ENCODE peak calls at places on chromosomes 11 and 22, in six cellular contexts. One of them, this sample, is unnamed.

GRCh38 chr11:79083346-79083745 is 357.5 kb downstream of the TENM4 start:
- DNase-seq in stimulated activated CD4-positive, alpha-beta T cell treated with anti-CD3 and anti-CD28 coated beads, Interleukin-1b, Interleukin-23, amount 100 ng/mL, for 24 hours: no peak
- DNase-seq in amniotic stem cell: no peak
- DNase-seq in memory B cell: no peak
- DNase-seq in RCC 7860: no peak
- DNase-seq in H54: no peak
- DNase-seq in this sample: no peak

GRCh38 chr22:27100789-27101188 is 443.4 kb downstream of the MIAT start:
- DNase-seq in stimulated activated CD4-positive, alpha-beta T cell treated with anti-CD3 and anti-CD28 coated beads, Interleukin-1b, Interleukin-23, amount 100 ng/mL, for 24 hours: no peak
- DNase-seq in amniotic stem cell: no peak
- DNase-seq in memory B cell: no peak
- DNase-seq in RCC 7860: peak; percentile 93
- DNase-seq in H54: no peak
- DNase-seq in this sample: no peak

GRCh38 chr11:1111545-1112212 is 37.0 kb downstream of the MUC2 start:
- DNase-seq in stimulated activated CD4-positive, alpha-beta T cell treated with anti-CD3 and anti-CD28 coated beads, Interleukin-1b, Interleukin-23, amount 100 ng/mL, for 24 hours: no peak
- DNase-seq in amniotic stem cell: no peak
- DNase-seq in memory B cell: no peak
- DNase-seq in RCC 7860: no peak
- DNase-seq in H54: no peak
- DNase-seq in this sample: no peak

GRCh38 chr11:2761131-2762030 is 61.6 kb upstream of the KCNQ1OT1 start:
- DNase-seq in stimulated activated CD4-positive, alpha-beta T cell treated with anti-CD3 and anti-CD28 coated beads, Interleukin-1b, Interleukin-23, amount 100 ng/mL, for 24 hours: no peak
- DNase-seq in amniotic stem cell: no peak
- DNase-seq in memory B cell: peak; percentile 3
- DNase-seq in RCC 7860: no peak
- DNase-seq in H54: no peak
- DNase-seq in this sample: no peak

GRCh38 chr22:45552017-45552411 is 49.3 kb downstream of the FBLN1 start:
- DNase-seq in stimulated activated CD4-positive, alpha-beta T cell treated with anti-CD3 and anti-CD28 coated beads, Interleukin-1b, Interleukin-23, amount 100 ng/mL, for 24 hours: no peak
- DNase-seq in amniotic stem cell: no peak
- DNase-seq in memory B cell: no peak
- DNase-seq in RCC 7860: no peak
- DNase-seq in H54: no peak
- DNase-seq in this sample: no peak

GRCh38 chr11:111635706-111636045 is 33.4 kb downstream of the SIK2 start:
- DNase-seq in stimulated activated CD4-positive, alpha-beta T cell treated with anti-CD3 and anti-CD28 coated beads, Interleukin-1b, Interleukin-23, amount 100 ng/mL, for 24 hours: no peak
- DNase-seq in amniotic stem cell: no peak
- DNase-seq in memory B cell: no peak
- DNase-seq in RCC 7860: no peak
- DNase-seq in H54: no peak
- DNase-seq in this sample: no peak

GRCh38 chr22:35099883-35100282 is 33.9 kb downstream of the ISX start:
- DNase-seq in stimulated activated CD4-positive, alpha-beta T cell treated with anti-CD3 and anti-CD28 coated beads, Interleukin-1b, Interleukin-23, amount 100 ng/mL, for 24 hours: no peak
- DNase-seq in amniotic stem cell: no peak
- DNase-seq in memory B cell: no peak
- DNase-seq in RCC 7860: no peak
- DNase-seq in H54: no peak
- DNase-seq in this sample: no peak

GRCh38 chr11:130798280-130798679 is 118.0 kb downstream of the SNX19 start:
- DNase-seq in stimulated activated CD4-positive, alpha-beta T cell treated with anti-CD3 and anti-CD28 coated beads, Interleukin-1b, Interleukin-23, amount 100 ng/mL, for 24 hours: no peak
- DNase-seq in amniotic stem cell: peak; percentile 69
- DNase-seq in memory B cell: no peak
- DNase-seq in RCC 7860: peak; percentile 98
- DNase-seq in H54: no peak
- DNase-seq in this sample: peak; percentile 57

GRCh38 chr11:11309906-11310305 is 43.1 kb downstream of the CSNK2A3 start:
- DNase-seq in stimulated activated CD4-positive, alpha-beta T cell treated with anti-CD3 and anti-CD28 coated beads, Interleukin-1b, Interleukin-23, amount 100 ng/mL, for 24 hours: no peak
- DNase-seq in amniotic stem cell: no peak
- DNase-seq in memory B cell: no peak
- DNase-seq in RCC 7860: no peak
- DNase-seq in H54: no peak
- DNase-seq in this sample: no peak

GRCh38 chr22:38071421-38072321 is 12.3 kb downstream of the SLC16A8 start:
- DNase-seq in stimulated activated CD4-positive, alpha-beta T cell treated with anti-CD3 and anti-CD28 coated beads, Interleukin-1b, Interleukin-23, amount 100 ng/mL, for 24 hours: no peak
- DNase-seq in amniotic stem cell: no peak
- DNase-seq in memory B cell: no peak
- DNase-seq in RCC 7860: no peak
- DNase-seq in H54: no peak
- DNase-seq in this sample: no peak

GRCh38 chr11:94089356-94089755 is 39.3 kb upstream of the PANX1 start:
- DNase-seq in stimulated activated CD4-positive, alpha-beta T cell treated with anti-CD3 and anti-CD28 coated beads, Interleukin-1b, Interleukin-23, amount 100 ng/mL, for 24 hours: no peak
- DNase-seq in amniotic stem cell: no peak
- DNase-seq in memory B cell: no peak
- DNase-seq in RCC 7860: no peak
- DNase-seq in H54: no peak
- DNase-seq in this sample: no peak

GRCh38 chr11:124793466-124794278 is 6.5 kb downstream of the MSANTD2 start:
- DNase-seq in stimulated activated CD4-positive, alpha-beta T cell treated with anti-CD3 and anti-CD28 coated beads, Interleukin-1b, Interleukin-23, amount 100 ng/mL, for 24 hours: no peak
- DNase-seq in amniotic stem cell: no peak
- DNase-seq in memory B cell: no peak
- DNase-seq in RCC 7860: peak; percentile 18
- DNase-seq in H54: no peak
- DNase-seq in this sample: no peak

GRCh38 chr11:22730319-22730718 is 63.9 kb downstream of the GAS2 start:
- DNase-seq in stimulated activated CD4-positive, alpha-beta T cell treated with anti-CD3 and anti-CD28 coated beads, Interleukin-1b, Interleukin-23, amount 100 ng/mL, for 24 hours: no peak
- DNase-seq in amniotic stem cell: no peak
- DNase-seq in memory B cell: no peak
- DNase-seq in RCC 7860: no peak
- DNase-seq in H54: no peak
- DNase-seq in this sample: no peak

GRCh38 chr11:91041626-91042025 is 818.8 kb upstream of the CHORDC1 start:
- DNase-seq in stimulated activated CD4-positive, alpha-beta T cell treated with anti-CD3 and anti-CD28 coated beads, Interleukin-1b, Interleukin-23, amount 100 ng/mL, for 24 hours: no peak
- DNase-seq in amniotic stem cell: no peak
- DNase-seq in memory B cell: no peak
- DNase-seq in RCC 7860: no peak
- DNase-seq in H54: no peak
- DNase-seq in this sample: no peak

GRCh38 chr11:122697636-122698167 is 42.2 kb downstream of the UBASH3B start:
- DNase-seq in stimulated activated CD4-positive, alpha-beta T cell treated with anti-CD3 and anti-CD28 coated beads, Interleukin-1b, Interleukin-23, amount 100 ng/mL, for 24 hours: no peak
- DNase-seq in amniotic stem cell: no peak
- DNase-seq in memory B cell: peak; percentile 20
- DNase-seq in RCC 7860: peak; percentile 74
- DNase-seq in H54: no peak
- DNase-seq in this sample: no peak

GRCh38 chr11:45145421-45146071 is 893 bp upstream of the PRDM11 start:
- DNase-seq in stimulated activated CD4-positive, alpha-beta T cell treated with anti-CD3 and anti-CD28 coated beads, Interleukin-1b, Interleukin-23, amount 100 ng/mL, for 24 hours: no peak
- DNase-seq in amniotic stem cell: no peak
- DNase-seq in memory B cell: peak; percentile 10
- DNase-seq in RCC 7860: no peak
- DNase-seq in H54: no peak
- DNase-seq in this sample: no peak

GRCh38 chr11:127470485-127470884 is 469.9 kb upstream of the KIRREL3 start:
- DNase-seq in stimulated activated CD4-positive, alpha-beta T cell treated with anti-CD3 and anti-CD28 coated beads, Interleukin-1b, Interleukin-23, amount 100 ng/mL, for 24 hours: no peak
- DNase-seq in amniotic stem cell: no peak
- DNase-seq in memory B cell: no peak
- DNase-seq in RCC 7860: no peak
- DNase-seq in H54: peak; percentile 1
- DNase-seq in this sample: no peak

GRCh38 chr11:124867700-124868099 is 2.5 kb downstream of the ROBO3 start:
- DNase-seq in stimulated activated CD4-positive, alpha-beta T cell treated with anti-CD3 and anti-CD28 coated beads, Interleukin-1b, Interleukin-23, amount 100 ng/mL, for 24 hours: no peak
- DNase-seq in amniotic stem cell: no peak
- DNase-seq in memory B cell: no peak
- DNase-seq in RCC 7860: no peak
- DNase-seq in H54: no peak
- DNase-seq in this sample: no peak

GRCh38 chr11:117851852-117852251 is 24.6 kb downstream of the FXYD6 start:
- DNase-seq in stimulated activated CD4-positive, alpha-beta T cell treated with anti-CD3 and anti-CD28 coated beads, Interleukin-1b, Interleukin-23, amount 100 ng/mL, for 24 hours: no peak
- DNase-seq in amniotic stem cell: no peak
- DNase-seq in memory B cell: no peak
- DNase-seq in RCC 7860: no peak
- DNase-seq in H54: no peak
- DNase-seq in this sample: no peak

GRCh38 chr22:30027169-30027568 is 53.1 kb upstream of the HORMAD2 start:
- DNase-seq in stimulated activated CD4-positive, alpha-beta T cell treated with anti-CD3 and anti-CD28 coated beads, Interleukin-1b, Interleukin-23, amount 100 ng/mL, for 24 hours: no peak
- DNase-seq in amniotic stem cell: no peak
- DNase-seq in memory B cell: no peak
- DNase-seq in RCC 7860: no peak
- DNase-seq in H54: no peak
- DNase-seq in this sample: no peak

GRCh38 chr11:13480198-13480597 is 15.6 kb downstream of the PTH start:
- DNase-seq in stimulated activated CD4-positive, alpha-beta T cell treated with anti-CD3 and anti-CD28 coated beads, Interleukin-1b, Interleukin-23, amount 100 ng/mL, for 24 hours: no peak
- DNase-seq in amniotic stem cell: no peak
- DNase-seq in memory B cell: no peak
- DNase-seq in RCC 7860: no peak
- DNase-seq in H54: no peak
- DNase-seq in this sample: no peak

GRCh38 chr11:1728931-1729691 is 21.3 kb downstream of the IFITM10 start:
- DNase-seq in stimulated activated CD4-positive, alpha-beta T cell treated with anti-CD3 and anti-CD28 coated beads, Interleukin-1b, Interleukin-23, amount 100 ng/mL, for 24 hours: no peak
- DNase-seq in amniotic stem cell: no peak
- DNase-seq in memory B cell: no peak
- DNase-seq in RCC 7860: no peak
- DNase-seq in H54: no peak
- DNase-seq in this sample: no peak

GRCh38 chr11:20353829-20354434 is 9.6 kb upstream of the HTATIP2 start:
- DNase-seq in stimulated activated CD4-positive, alpha-beta T cell treated with anti-CD3 and anti-CD28 coated beads, Interleukin-1b, Interleukin-23, amount 100 ng/mL, for 24 hours: no peak
- DNase-seq in amniotic stem cell: no peak
- DNase-seq in memory B cell: no peak
- DNase-seq in RCC 7860: no peak
- DNase-seq in H54: no peak
- DNase-seq in this sample: peak; percentile 4

GRCh38 chr11:121282376-121282775 is 10.2 kb upstream of the SC5D start:
- DNase-seq in stimulated activated CD4-positive, alpha-beta T cell treated with anti-CD3 and anti-CD28 coated beads, Interleukin-1b, Interleukin-23, amount 100 ng/mL, for 24 hours: no peak
- DNase-seq in amniotic stem cell: no peak
- DNase-seq in memory B cell: no peak
- DNase-seq in RCC 7860: no peak
- DNase-seq in H54: no peak
- DNase-seq in this sample: no peak

GRCh38 chr11:124717786-124718634 is 21.7 kb upstream of the NRGN start:
- DNase-seq in stimulated activated CD4-positive, alpha-beta T cell treated with anti-CD3 and anti-CD28 coated beads, Interleukin-1b, Interleukin-23, amount 100 ng/mL, for 24 hours: no peak
- DNase-seq in amniotic stem cell: no peak
- DNase-seq in memory B cell: no peak
- DNase-seq in RCC 7860: no peak
- DNase-seq in H54: peak; percentile 15
- DNase-seq in this sample: peak; percentile 6

GRCh38 chr11:1826552-1827094 is 8.2 kb upstream of the SYT8 start:
- DNase-seq in stimulated activated CD4-positive, alpha-beta T cell treated with anti-CD3 and anti-CD28 coated beads, Interleukin-1b, Interleukin-23, amount 100 ng/mL, for 24 hours: no peak
- DNase-seq in amniotic stem cell: no peak
- DNase-seq in memory B cell: no peak
- DNase-seq in RCC 7860: peak; percentile 38
- DNase-seq in H54: peak; percentile 94
- DNase-seq in this sample: no peak

GRCh38 chr11:62713343-62713742 is 5.9 kb downstream of the GNG3 start:
- DNase-seq in stimulated activated CD4-positive, alpha-beta T cell treated with anti-CD3 and anti-CD28 coated beads, Interleukin-1b, Interleukin-23, amount 100 ng/mL, for 24 hours: no peak
- DNase-seq in amniotic stem cell: no peak
- DNase-seq in memory B cell: no peak
- DNase-seq in RCC 7860: peak; percentile 10
- DNase-seq in H54: no peak
- DNase-seq in this sample: no peak

GRCh38 chr22:43826142-43827093 is 14.3 kb upstream of the EFCAB6 start:
- DNase-seq in stimulated activated CD4-positive, alpha-beta T cell treated with anti-CD3 and anti-CD28 coated beads, Interleukin-1b, Interleukin-23, amount 100 ng/mL, for 24 hours: no peak
- DNase-seq in amniotic stem cell: peak; percentile 15
- DNase-seq in memory B cell: no peak
- DNase-seq in RCC 7860: peak; percentile 64
- DNase-seq in H54: peak; percentile 67
- DNase-seq in this sample: no peak

GRCh38 chr11:60910711-60911366 is 3.1 kb upstream of the TMEM109 start:
- DNase-seq in stimulated activated CD4-positive, alpha-beta T cell treated with anti-CD3 and anti-CD28 coated beads, Interleukin-1b, Interleukin-23, amount 100 ng/mL, for 24 hours: no peak
- DNase-seq in amniotic stem cell: no peak
- DNase-seq in memory B cell: no peak
- DNase-seq in RCC 7860: no peak
- DNase-seq in H54: no peak
- DNase-seq in this sample: no peak

GRCh38 chr11:90197377-90197776 is 25.5 kb downstream of the CHORDC1 start:
- DNase-seq in stimulated activated CD4-positive, alpha-beta T cell treated with anti-CD3 and anti-CD28 coated beads, Interleukin-1b, Interleukin-23, amount 100 ng/mL, for 24 hours: no peak
- DNase-seq in amniotic stem cell: no peak
- DNase-seq in memory B cell: no peak
- DNase-seq in RCC 7860: no peak
- DNase-seq in H54: no peak
- DNase-seq in this sample: no peak

GRCh38 chr22:25402501-25403283 is 161.8 kb upstream of the GRK3 start:
- DNase-seq in stimulated activated CD4-positive, alpha-beta T cell treated with anti-CD3 and anti-CD28 coated beads, Interleukin-1b, Interleukin-23, amount 100 ng/mL, for 24 hours: no peak
- DNase-seq in amniotic stem cell: no peak
- DNase-seq in memory B cell: no peak
- DNase-seq in RCC 7860: no peak
- DNase-seq in H54: peak; percentile 40
- DNase-seq in this sample: no peak

GRCh38 chr11:1078191-1078601 is 3.5 kb downstream of the MUC2 start:
- DNase-seq in stimulated activated CD4-positive, alpha-beta T cell treated with anti-CD3 and anti-CD28 coated beads, Interleukin-1b, Interleukin-23, amount 100 ng/mL, for 24 hours: no peak
- DNase-seq in amniotic stem cell: no peak
- DNase-seq in memory B cell: no peak
- DNase-seq in RCC 7860: no peak
- DNase-seq in H54: no peak
- DNase-seq in this sample: no peak

GRCh38 chr11:72534859-72535547 is 100.7 kb upstream of the CLPB start:
- DNase-seq in stimulated activated CD4-positive, alpha-beta T cell treated with anti-CD3 and anti-CD28 coated beads, Interleukin-1b, Interleukin-23, amount 100 ng/mL, for 24 hours: no peak
- DNase-seq in amniotic stem cell: no peak
- DNase-seq in memory B cell: no peak
- DNase-seq in RCC 7860: no peak
- DNase-seq in H54: peak; percentile 47
- DNase-seq in this sample: no peak

GRCh38 chr11:133918606-133919260 is 38.0 kb downstream of the IGSF9B start:
- DNase-seq in stimulated activated CD4-positive, alpha-beta T cell treated with anti-CD3 and anti-CD28 coated beads, Interleukin-1b, Interleukin-23, amount 100 ng/mL, for 24 hours: no peak
- DNase-seq in amniotic stem cell: no peak
- DNase-seq in memory B cell: no peak
- DNase-seq in RCC 7860: no peak
- DNase-seq in H54: no peak
- DNase-seq in this sample: no peak

GRCh38 chr11:38176812-38177322 is 1578.8 kb upstream of the RAG2 start:
- DNase-seq in stimulated activated CD4-positive, alpha-beta T cell treated with anti-CD3 and anti-CD28 coated beads, Interleukin-1b, Interleukin-23, amount 100 ng/mL, for 24 hours: no peak
- DNase-seq in amniotic stem cell: no peak
- DNase-seq in memory B cell: no peak
- DNase-seq in RCC 7860: no peak
- DNase-seq in H54: no peak
- DNase-seq in this sample: no peak

GRCh38 chr11:130145975-130146776 is 13.4 kb upstream of the ST14 start:
- DNase-seq in stimulated activated CD4-positive, alpha-beta T cell treated with anti-CD3 and anti-CD28 coated beads, Interleukin-1b, Interleukin-23, amount 100 ng/mL, for 24 hours: no peak
- DNase-seq in amniotic stem cell: no peak
- DNase-seq in memory B cell: no peak
- DNase-seq in RCC 7860: peak; percentile 9
- DNase-seq in H54: no peak
- DNase-seq in this sample: no peak

GRCh38 chr11:19968860-19969259 is 191.4 kb downstream of the DBX1 start:
- DNase-seq in stimulated activated CD4-positive, alpha-beta T cell treated with anti-CD3 and anti-CD28 coated beads, Interleukin-1b, Interleukin-23, amount 100 ng/mL, for 24 hours: no peak
- DNase-seq in amniotic stem cell: no peak
- DNase-seq in memory B cell: no peak
- DNase-seq in RCC 7860: no peak
- DNase-seq in H54: no peak
- DNase-seq in this sample: no peak

GRCh38 chr11:73087730-73088129 is 54.4 kb downstream of the FCHSD2 start:
- DNase-seq in stimulated activated CD4-positive, alpha-beta T cell treated with anti-CD3 and anti-CD28 coated beads, Interleukin-1b, Interleukin-23, amount 100 ng/mL, for 24 hours: no peak
- DNase-seq in amniotic stem cell: no peak
- DNase-seq in memory B cell: no peak
- DNase-seq in RCC 7860: no peak
- DNase-seq in H54: no peak
- DNase-seq in this sample: no peak

GRCh38 chr11:80632156-80632555 is 1191.3 kb upstream of the TENM4 start:
- DNase-seq in stimulated activated CD4-positive, alpha-beta T cell treated with anti-CD3 and anti-CD28 coated beads, Interleukin-1b, Interleukin-23, amount 100 ng/mL, for 24 hours: no peak
- DNase-seq in amniotic stem cell: no peak
- DNase-seq in memory B cell: no peak
- DNase-seq in RCC 7860: no peak
- DNase-seq in H54: no peak
- DNase-seq in this sample: no peak